ENCODE peak calls at places on chromosomes 7 and 10, in ten cellular contexts. G is stimulated activated CD8-positive, alpha-beta memory T cell treated with anti-CD3 and anti-CD28 coated beads, Interleukin-7, amount 100 ng/mL, for 24 hours; L is activated CD4-positive, CD25-positive, alpha-beta regulatory T cell; B is NCI-H2081; P is Panc1; M is WTC11; X is Right ventricle myocardium superior; C is HT1080; J is activated naive CD4-positive, alpha-beta T cell; O is globus pallidus. F is an unnamed sample.

GRCh38 chr7:1123721-1124120 is 35.8 kb downstream of the GPER1 start:
- DNase-seq in G (no peak), L (no peak), B (no peak), P (no peak), M (peak), X (peak), C (no peak), J (no peak), O (peak), F (no peak)

GRCh38 chr7:46368871-46369270 is 447.8 kb upstream of the IGFBP3 start:
- DNase-seq in G (no peak), L (no peak), B (no peak), P (no peak), M (no peak), X (no peak), C (no peak), J (no peak), O (no peak), F (no peak)

GRCh38 chr7:121286742-121287699 is 41.8 kb upstream of the WNT16 start:
- DNase-seq in G (no peak), L (no peak), B (no peak), P (no peak), M (no peak), X (no peak), C (peak), J (no peak), O (no peak), F (no peak)

GRCh38 chr7:148230341-148230740 is 360.2 kb upstream of the C7orf33 start:
- DNase-seq in G (no peak), L (no peak), B (no peak), P (no peak), M (no peak), X (no peak), C (no peak), J (no peak), O (no peak), F (no peak)

GRCh38 chr7:1973321-1974251 is 259.2 kb downstream of the MAD1L1 start:
- DNase-seq in G (no peak), L (no peak), B (no peak), P (no peak), M (no peak), X (peak), C (no peak), J (no peak), O (no peak), F (no peak)

GRCh38 chr10:72013202-72013945 is 49.2 kb downstream of the CHST3 start:
- DNase-seq in G (no peak), L (no peak), B (no peak), P (no peak), M (no peak), X (peak), C (no peak), J (no peak), O (peak), F (no peak)

GRCh38 chr7:87570178-87570577 is 30.5 kb downstream of the ABCB1 start:
- DNase-seq in G (no peak), L (no peak), B (no peak), P (no peak), M (no peak), X (no peak), C (peak), J (no peak), O (no peak), F (no peak)

GRCh38 chr7:85695041-85695990 is 508.5 kb upstream of the SEMA3D start:
- DNase-seq in G (no peak), L (no peak), B (no peak), P (peak), M (no peak), X (no peak), C (peak), J (no peak), O (no peak), F (no peak)

GRCh38 chr10:71179382-71179781 is 33.0 kb upstream of the UNC5B start:
- DNase-seq in G (no peak), L (no peak), B (no peak), P (no peak), M (no peak), X (no peak), C (no peak), J (no peak), O (no peak), F (no peak)

GRCh38 chr10:8130973-8131911 is 76.8 kb downstream of the GATA3 start:
- DNase-seq in G (no peak), L (no peak), B (no peak), P (peak), M (no peak), X (no peak), C (peak), J (no peak), O (no peak), F (peak)

GRCh38 chr7:18505870-18506460 is 10.4 kb downstream of the HDAC9 start:
- DNase-seq in G (no peak), L (no peak), B (no peak), P (no peak), M (no peak), X (no peak), C (no peak), J (no peak), O (no peak), F (peak)

GRCh38 chr10:63128443-63128842 is 4.7 kb upstream of the NRBF2 start:
- DNase-seq in G (no peak), L (no peak), B (no peak), P (no peak), M (no peak), X (no peak), C (no peak), J (no peak), O (no peak), F (no peak)

GRCh38 chr10:102202386-102202785 is 23.7 kb upstream of the ELOVL3 start:
- DNase-seq in G (no peak), L (no peak), B (no peak), P (no peak), M (no peak), X (no peak), C (no peak), J (no peak), O (no peak), F (peak)

GRCh38 chr7:116443101-116443523 is 56.4 kb upstream of the CAV2 start:
- DNase-seq in G (no peak), L (no peak), B (no peak), P (peak), M (no peak), X (no peak), C (peak), J (no peak), O (no peak), F (no peak)

GRCh38 chr10:28217848-28218247 is 85.0 kb downstream of the MPP7 start:
- DNase-seq in G (no peak), L (no peak), B (no peak), P (no peak), M (no peak), X (no peak), C (peak), J (no peak), O (no peak), F (no peak)

GRCh38 chr7:111290982-111291381 is 200.1 kb downstream of the LRRN3 start:
- DNase-seq in G (no peak), L (no peak), B (no peak), P (no peak), M (no peak), X (no peak), C (no peak), J (no peak), O (no peak), F (no peak)

GRCh38 chr10:60305394-60305892 is 84.2 kb downstream of the ANK3 start:
- DNase-seq in G (no peak), L (no peak), B (no peak), P (no peak), M (no peak), X (no peak), C (peak), J (no peak), O (no peak), F (no peak)

GRCh38 chr7:5423272-5423843 is at the start of gene TNRC18:
- DNase-seq in G (no peak), L (no peak), B (no peak), P (no peak), M (peak), X (peak), C (no peak), J (no peak), O (no peak), F (peak)

GRCh38 chr7:43585521-43585920 is 2.6 kb downstream of the STK17A start:
- DNase-seq in G (no peak), L (no peak), B (no peak), P (no peak), M (no peak), X (no peak), C (peak), J (no peak), O (no peak), F (peak)

GRCh38 chr7:47039899-47040298 is 542.0 kb downstream of the TNS3 start:
- DNase-seq in G (no peak), L (no peak), B (no peak), P (no peak), M (no peak), X (no peak), C (peak), J (no peak), O (peak), F (no peak)

GRCh38 chr7:153004341-153004740 is 244.8 kb downstream of the ACTR3B start:
- DNase-seq in G (no peak), L (no peak), B (no peak), P (no peak), M (no peak), X (no peak), C (no peak), J (no peak), O (no peak), F (no peak)

GRCh38 chr10:111142082-111142481 is 65.3 kb downstream of the ADRA2A start:
- DNase-seq in G (no peak), L (no peak), B (no peak), P (no peak), M (peak), X (no peak), C (no peak), J (no peak), O (no peak), F (no peak)

GRCh38 chr7:23931633-23932032 is 221.6 kb downstream of the STK31 start:
- DNase-seq in G (no peak), L (no peak), B (no peak), P (no peak), M (no peak), X (no peak), C (no peak), J (no peak), O (no peak), F (no peak)

GRCh38 chr10:130807096-130807495 is 504.4 kb downstream of the TCERG1L start:
- DNase-seq in G (no peak), L (no peak), B (no peak), P (no peak), M (no peak), X (no peak), C (no peak), J (no peak), O (no peak), F (peak)

GRCh38 chr10:127737563-127738511 is 852 bp downstream of the FOXI2 start:
- DNase-seq in G (no peak), L (no peak), B (no peak), P (no peak), M (peak), X (no peak), C (no peak), J (no peak), O (no peak), F (no peak)

GRCh38 chr10:110398419-110399162 is 93.9 kb upstream of the SMNDC1 start:
- DNase-seq in G (no peak), L (no peak), B (no peak), P (peak), M (no peak), X (no peak), C (peak), J (no peak), O (no peak), F (no peak)

GRCh38 chr10:80552151-80552646 is 14.5 kb downstream of the SH2D4B start:
- DNase-seq in G (no peak), L (no peak), B (no peak), P (no peak), M (peak), X (no peak), C (no peak), J (no peak), O (no peak), F (no peak)

F was measured in GM13977.